ENCODE peak calls at places on chromosomes 13 and 19, in four cellular contexts. C, O, F and T are unnamed samples.

GRCh38 chr13:98026457-98026857 is 73.0 kb downstream of the IPO5 start:
- DNase-seq in C (no peak), O (peak), F (no peak), T (no peak)

GRCh38 chr13:30004204-30004603 is 153.8 kb upstream of the UBL3 start:
- DNase-seq in O (no peak), C (no peak), F (no peak), T (no peak)

GRCh38 chr13:113845723-113846638 is 17.9 kb downstream of the GAS6 start:
- DNase-seq in C (peak), F (no peak), O (no peak), T (no peak)

GRCh38 chr19:34960103-34960805 is 3.8 kb downstream of the ZNF792 start:
- DNase-seq in F (no peak), O (no peak), C (no peak), T (no peak)

GRCh38 chr19:7628589-7629311 is 595 bp downstream of the XAB2 start:
- DNase-seq in F (no peak), C (no peak), O (no peak), T (no peak)

GRCh38 chr19:16457195-16457953 is 14.4 kb downstream of the EPS15L1 start:
- DNase-seq in F (no peak), C (peak), O (no peak), T (no peak)

GRCh38 chr13:97477824-97478223 is 43.9 kb downstream of the RAP2A start:
- DNase-seq in O (no peak), C (no peak), F (no peak), T (no peak)

GRCh38 chr13:32902898-32903297 is 113.3 kb upstream of the KL start:
- DNase-seq in C (peak), O (no peak), F (no peak), T (no peak)

GRCh38 chr13:101346161-101346560 is 70.1 kb downstream of the NALCN start:
- DNase-seq in F (no peak), C (no peak), O (no peak), T (no peak)

GRCh38 chr13:105139048-105139379 is 1396.4 kb downstream of the EFNB2 start:
- DNase-seq in F (no peak), C (no peak), O (no peak), T (no peak)

GRCh38 chr13:105894711-105895110 is 640.8 kb downstream of the EFNB2 start:
- DNase-seq in C (no peak), F (no peak), O (no peak), T (no peak)

GRCh38 chr19:49326165-49326704 is 1.2 kb upstream of the SLC6A16 start:
- DNase-seq in O (no peak), C (no peak), F (peak), T (no peak)